ENCODE peak calls at places on chromosome 13, in eight cellular contexts. A is H1, B is K562, E is HCT116, Y is A549, N is SK-N-SH, Z is GM12878, U is HepG2. G is an unnamed sample. For H3K4me1, the result is how much of the 10 kb centered on the place peaks cover.

GRCh38 chr13:106522112-106522511 is 13.3 kb downstream of the EFNB2 start:
- DNase-seq in E (no peak), A (no peak), Y (no peak), U (no peak), B (no peak), N (no peak), Z (no peak), G (no peak)

GRCh38 chr13:23980160-23980551 is 82.9 kb upstream of the C1QTNF9B start:
- DNase-seq in N (peak), U (peak), B (peak), A (peak), Z (no peak), E (no peak), Y (peak), G (peak)

GRCh38 chr13:29679357-29680050 is 84.0 kb upstream of the SLC7A1 start:
- DNase-seq in A (no peak), Y (no peak), Z (no peak), E (no peak), U (no peak), B (no peak), N (peak), G (peak)

GRCh38 chr13:46796515-46797467 is at the start of gene ESD:
- DNase-seq in Z (peak), E (peak), Y (peak), B (peak), U (peak), N (peak), A (peak), G (peak)

GRCh38 chr13:100872761-100873160 is 198.2 kb upstream of the TMTC4 start:
- DNase-seq in A (no peak), U (no peak), Y (no peak), B (no peak), Z (no peak), N (no peak), E (no peak), G (no peak)

GRCh38 chr13:75685239-75685697 is 49.1 kb downstream of the LMO7 start:
- DNase-seq in Z (no peak), A (peak), N (no peak), U (peak), B (no peak), Y (peak), E (no peak), G (peak)

GRCh38 chr13:100800283-100800875 is 125.8 kb upstream of the TMTC4 start:
- DNase-seq in E (no peak), B (no peak), A (no peak), Y (no peak), N (no peak), Z (no peak), U (no peak), G (no peak)

GRCh38 chr13:50106559-50106958 is 91.3 kb downstream of the KCNRG start:
- DNase-seq in N (no peak), Z (no peak), E (no peak), A (no peak), Y (no peak), B (no peak), U (no peak), G (peak)

GRCh38 chr13:28494537-28494860 is 429 bp downstream of the FLT1 start:
- DNase-seq in N (no peak), E (no peak), A (no peak), Z (no peak), Y (no peak), U (no peak), B (no peak), G (peak)

GRCh38 chr13:114272977-114273376 is 8.4 kb upstream of the UPF3A start:
- DNase-seq in Z (no peak), U (no peak), B (no peak), N (no peak), E (no peak), A (no peak), Y (no peak), G (peak)

GRCh38 chr13:60326273-60326672 is 70.7 kb upstream of the TDRD3 start:
- DNase-seq in U (peak), B (peak), Z (no peak), E (no peak), N (no peak), Y (no peak), A (no peak), G (no peak)

GRCh38 chr13:40506592-40507446 is 159.6 kb downstream of the FOXO1 start:
- DNase-seq in Y (no peak), U (no peak), N (no peak), A (no peak), B (no peak), Z (no peak), E (no peak), G (peak)

GRCh38 chr13:71759506-71760225 is 107.3 kb downstream of the DACH1 start:
- DNase-seq in A (peak), N (no peak), B (no peak), Z (no peak), Y (no peak), E (no peak), U (peak), G (no peak)

GRCh38 chr13:76216729-76217128 is 580.6 kb downstream of the LMO7 start:
- DNase-seq in N (no peak), Y (no peak), Z (no peak), A (no peak), U (no peak), E (no peak), B (no peak), G (no peak)

GRCh38 chr13:41222259-41222852 is 28.0 kb upstream of the KBTBD7 start:
- DNase-seq in N (peak), A (no peak), E (peak), Z (peak), U (peak), B (peak), Y (peak), G (peak)

GRCh38 chr13:110163020-110163658 is 143.8 kb downstream of the COL4A1 start:
- DNase-seq in E (no peak), U (no peak), Z (no peak), N (peak), Y (no peak), A (no peak), B (no peak), G (no peak)

GRCh38 chr13:98171806-98172569 is 5.1 kb downstream of the RNF113B start:
- DNase-seq in E (no peak), B (peak), Z (no peak), A (no peak), N (peak), Y (no peak), U (no peak), G (peak)

GRCh38 chr13:98173431-98173921 is 3.6 kb downstream of the RNF113B start:
- DNase-seq in A (no peak), B (no peak), U (peak), Y (peak), E (peak), N (no peak), Z (no peak), G (peak)

GRCh38 chr13:98174995-98175394 is 2.1 kb downstream of the RNF113B start:
- DNase-seq in N (no peak), E (no peak), U (no peak), Y (no peak), B (no peak), Z (no peak), A (no peak), G (no peak)

GRCh38 chr13:98174321-98174720 is 2.7 kb downstream of the RNF113B start:
- DNase-seq in B (no peak), E (no peak), N (no peak), U (no peak), Y (no peak), Z (no peak), A (no peak), G (no peak)

GRCh38 chr13:98172570-98173405 is 4.3 kb downstream of the RNF113B start:
- DNase-seq in B (no peak), Z (no peak), N (peak), U (no peak), Y (no peak), E (no peak), A (no peak), G (no peak)
- H3K4me1 ChIP-seq in B (under half), Z (under half), N (under half), U (half or more), Y (under half), E (under half), A (under half), G (under half)

GRCh38 chr13:94114166-94114565 is 365.3 kb downstream of the DCT start:
- DNase-seq in B (no peak), Y (no peak), A (no peak), E (no peak), N (no peak), U (no peak), Z (no peak), G (no peak)
- TF ChIP-seq MAX in B (no peak), Y (no peak), A (no peak), E (no peak), N (no peak), U (no peak), Z (no peak), G (no peak)

DNA sequence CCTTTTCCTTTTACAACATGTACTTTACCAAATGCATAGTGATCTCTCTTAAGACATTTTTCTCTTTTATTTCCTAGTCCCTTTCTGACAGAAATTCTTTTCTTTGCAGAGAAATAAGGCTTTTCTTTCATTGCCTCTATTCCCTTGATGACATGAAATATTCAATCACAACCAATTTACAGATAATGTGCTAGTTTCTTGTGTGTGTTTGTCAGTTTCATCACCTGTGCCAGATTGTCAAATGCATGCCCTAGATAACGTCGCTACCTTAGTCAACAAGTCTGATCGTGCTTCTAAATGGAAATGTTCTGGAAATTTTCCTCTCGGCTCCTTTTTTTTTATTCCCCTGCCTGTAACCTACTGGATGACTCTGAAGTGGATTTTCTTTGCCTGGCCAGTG is 478.1 kb downstream of the KLF5 start:
- DNase-seq in B (no peak), N (no peak), Y (no peak), E (no peak), A (no peak), U (no peak), Z (no peak), G (no peak)
- H3K4me1 ChIP-seq in B (under half), N (under half), Y (under half), E (under half), A (under half), U (under half), Z (under half), G (under half)

GRCh38 chr13:19632915-19633339 is 532 bp upstream of the MPHOSPH8 start:
- DNase-seq in Y (no peak), U (no peak), B (no peak), E (no peak), Z (no peak), N (no peak), A (no peak), G (no peak)

GRCh38 chr13:19633340-19634128 is at the start of gene MPHOSPH8:
- DNase-seq in Y (peak), U (peak), A (peak), N (peak), E (peak), Z (peak), B (peak), G (peak)

GRCh38 chr13:19634129-19634740 is 776 bp downstream of the MPHOSPH8 start:
- DNase-seq in Z (no peak), Y (peak), B (peak), A (no peak), E (no peak), N (peak), U (peak), G (peak)
- TF ChIP-seq MAX in Z (no peak), Y (no peak), B (no peak), A (no peak), E (no peak), N (peak), U (no peak), G (no peak)

GRCh38 chr13:45339399-45339798 is 1.6 kb downstream of the TPT1 start:
- DNase-seq in N (no peak), U (no peak), Y (no peak), A (no peak), E (no peak), Z (no peak), B (no peak), G (no peak)
- H3K4me1 ChIP-seq in N (under half), U (half or more), Y (half or more), A (under half), E (under half), Z (under half), B (under half), G (half or more)